ENCODE peak calls at places on chromosome 22, in seven cellular contexts. Y, V, E, R, Z, H and F are unnamed samples.

GRCh38 chr22:31350410-31350863 is 4.3 kb upstream of the PATZ1 start:
- DNase-seq in Y (no peak), V (no peak), E (peak; percentile 89), R (peak; percentile 47), Z (no peak), H (peak; percentile 90), F (no peak)

GRCh38 chr22:30277547-30278344 is 11.1 kb upstream of the OSM start:
- DNase-seq in Y (no peak), V (no peak), E (no peak), R (no peak), Z (no peak), H (no peak), F (no peak)

GRCh38 chr22:43007519-43008102 is 7.3 kb downstream of the PACSIN2 start:
- DNase-seq in Y (no peak), V (no peak), E (no peak), R (peak; percentile 88), Z (no peak), H (peak; percentile 65), F (no peak)

GRCh38 chr22:41541484-41541883 is 2.8 kb downstream of the POLR3H start:
- DNase-seq in Y (no peak), V (no peak), E (no peak), R (no peak), Z (no peak), H (no peak), F (no peak)

GRCh38 chr22:48721394-48721666 is 1106.3 kb downstream of the BRD1 start:
- DNase-seq in Y (no peak), V (no peak), E (no peak), R (no peak), Z (no peak), H (no peak), F (peak; percentile 60)

GRCh38 chr22:19494001-19494560 is 14.4 kb downstream of the CDC45 start:
- DNase-seq in Y (no peak), V (no peak), E (no peak), R (no peak), Z (no peak), H (no peak), F (no peak)

GRCh38 chr22:33883961-33884808 is 36.1 kb downstream of the LARGE1 start:
- DNase-seq in Y (no peak), V (no peak), E (no peak), R (no peak), Z (no peak), H (peak; percentile 15), F (no peak)

GRCh38 chr22:39808087-39808486 is 85.5 kb downstream of the ENTHD1 start:
- DNase-seq in Y (peak; percentile 31), V (no peak), E (peak; percentile 4), R (peak; percentile 22), Z (peak; percentile 73), H (peak; percentile 30), F (peak; percentile 20)

GRCh38 chr22:30883586-30884145 is 84.9 kb downstream of the MORC2 start:
- DNase-seq in Y (no peak), V (no peak), E (no peak), R (no peak), Z (no peak), H (no peak), F (no peak)

GRCh38 chr22:41998361-41999261 is at the start of gene WBP2NL:
- DNase-seq in Y (no peak), V (peak; percentile 58), E (peak; percentile 89), R (peak; percentile 66), Z (no peak), H (no peak), F (peak; percentile 80)

GRCh38 chr22:40009953-40010751 is 15.4 kb downstream of the FAM83F start:
- DNase-seq in Y (no peak), V (no peak), E (no peak), R (no peak), Z (no peak), H (no peak), F (no peak)

GRCh38 chr22:31625661-31626426 is 36.2 kb downstream of the PISD start:
- DNase-seq in Y (no peak), V (no peak), E (no peak), R (peak; percentile 71), Z (peak; percentile 84), H (no peak), F (no peak)

GRCh38 chr22:35838849-35839646 is 121.4 kb downstream of the APOL5 start:
- DNase-seq in Y (peak; percentile 24), V (no peak), E (no peak), R (no peak), Z (no peak), H (peak; percentile 45), F (no peak)

GRCh38 chr22:50315289-50316113 is 8.1 kb upstream of the PLXNB2 start:
- DNase-seq in Y (no peak), V (no peak), E (peak; percentile 17), R (no peak), Z (no peak), H (no peak), F (no peak)

GRCh38 chr22:50313021-50313420 is 5.6 kb upstream of the PLXNB2 start:
- DNase-seq in Y (no peak), V (no peak), E (no peak), R (no peak), Z (no peak), H (no peak), F (no peak)

GRCh38 chr22:50314081-50314454 is 6.6 kb upstream of the PLXNB2 start:
- DNase-seq in Y (no peak), V (no peak), E (peak; percentile 16), R (no peak), Z (no peak), H (no peak), F (no peak)

GRCh38 chr22:50313600-50313999 is 6.2 kb upstream of the PLXNB2 start:
- DNase-seq in Y (no peak), V (no peak), E (peak; percentile 30), R (no peak), Z (no peak), H (no peak), F (no peak)

DNA sequence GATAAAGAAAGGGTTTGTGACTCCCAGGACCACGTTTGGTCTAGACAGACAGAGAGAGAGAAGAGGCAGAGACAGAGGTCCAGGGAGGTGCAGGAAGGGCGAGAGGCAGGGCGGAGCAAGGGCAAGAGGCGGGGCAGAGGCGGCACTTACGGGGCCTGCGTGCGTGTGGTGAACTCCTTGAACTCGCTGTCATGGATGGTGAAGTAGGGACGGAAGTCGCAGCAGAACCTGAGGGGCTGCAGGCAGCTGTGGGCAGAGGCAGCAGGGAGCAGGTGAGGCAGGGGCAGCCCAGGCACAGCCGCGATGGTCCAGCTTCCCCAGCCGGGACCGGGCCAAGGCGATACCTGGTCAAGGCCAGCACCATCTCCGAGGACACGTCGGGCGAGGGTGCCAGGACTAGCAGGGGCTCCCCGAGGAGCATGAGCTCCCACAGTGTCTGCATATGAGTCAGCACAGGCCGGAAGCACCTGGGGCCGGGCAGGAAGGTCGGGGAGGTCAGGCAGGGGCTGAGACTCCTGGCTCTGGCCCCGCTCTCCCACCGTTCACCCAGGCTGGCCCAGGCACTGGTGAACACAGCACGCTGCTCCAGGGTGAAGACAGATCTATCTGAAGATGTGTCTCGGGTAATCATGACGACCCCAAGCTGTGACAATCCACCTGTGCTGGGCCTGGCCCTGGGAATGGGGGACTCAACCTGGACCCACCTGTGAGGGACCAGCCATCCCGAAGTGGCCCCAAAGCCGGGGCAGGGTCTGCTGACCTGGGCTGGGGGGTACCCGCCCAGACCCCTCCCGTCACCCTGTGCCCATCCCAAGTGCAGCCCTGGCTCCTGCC is 7.2 kb upstream of the PLXNB2 start:
- DNase-seq in Y (no peak), V (peak; percentile 84), E (peak; percentile 22), R (peak; percentile 61), Z (peak; percentile 59), H (no peak), F (no peak)
- TF ChIP-seq JUND in Y (no peak), V (peak; percentile 37), E (no peak), R (no peak), Z (no peak), H (no peak), F (no peak)

DNA sequence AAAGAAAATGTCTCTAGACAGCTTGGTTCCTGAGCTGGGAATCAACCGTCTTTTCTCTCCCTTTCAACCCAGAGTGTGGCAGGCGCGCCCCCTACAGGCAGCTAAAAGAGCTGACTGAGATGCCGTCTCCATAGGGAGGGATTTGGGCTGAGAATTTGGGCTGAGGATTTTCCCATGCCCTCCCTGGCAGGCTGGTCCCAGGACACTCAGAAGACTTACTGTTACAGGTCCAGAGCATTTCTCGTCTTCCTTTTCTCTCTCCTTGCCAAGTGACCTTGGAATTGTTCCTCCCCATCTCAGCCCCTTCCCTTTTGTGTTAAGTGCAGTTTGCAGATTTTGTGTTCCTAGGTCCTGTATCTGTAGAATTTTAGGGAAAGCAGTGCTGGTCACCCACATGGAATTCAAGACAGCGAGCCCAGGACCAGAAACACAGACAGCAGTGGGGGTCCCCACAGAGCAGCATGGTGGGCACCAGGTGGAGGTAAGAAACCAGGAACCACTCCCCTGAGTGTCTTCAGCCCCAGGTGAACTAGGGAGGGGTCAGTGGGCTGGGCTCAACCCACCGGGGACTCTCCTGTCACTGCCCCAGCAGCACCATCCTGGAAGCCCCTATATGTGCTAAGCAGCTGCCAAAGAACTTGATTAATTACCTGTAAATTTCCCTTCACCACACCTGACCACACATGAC is 9.9 kb upstream of the IGLL5 start:
- DNase-seq in Y (peak; percentile 54), V (no peak), E (peak; percentile 67), R (peak; percentile 99), Z (peak; percentile 89), H (peak; percentile 46), F (peak; percentile 69)
- TF ChIP-seq JUND in Y (no peak), V (no peak), E (no peak), R (no peak), Z (no peak), H (no peak), F (no peak)

GRCh38 chr22:46909237-46910030 is 147.0 kb downstream of the TBC1D22A start:
- DNase-seq in Y (no peak), V (no peak), E (no peak), R (no peak), Z (no peak), H (no peak), F (no peak)
- TF ChIP-seq JUND in Y (no peak), V (no peak), E (no peak), R (no peak), Z (no peak), H (no peak), F (no peak)

GRCh38 chr22:46444390-46444854 is 93.0 kb downstream of the CELSR1 start:
- DNase-seq in Y (no peak), V (no peak), E (no peak), R (no peak), Z (no peak), H (peak; percentile 65), F (peak; percentile 41)

GRCh38 chr22:46445771-46446485 is 91.5 kb downstream of the CELSR1 start:
- DNase-seq in Y (no peak), V (no peak), E (no peak), R (no peak), Z (no peak), H (no peak), F (no peak)

GRCh38 chr22:46446799-46447198 is 90.6 kb downstream of the CELSR1 start:
- DNase-seq in Y (no peak), V (no peak), E (no peak), R (no peak), Z (no peak), H (no peak), F (peak; percentile 30)

GRCh38 chr22:46442217-46442853 is 95.1 kb downstream of the CELSR1 start:
- DNase-seq in Y (no peak), V (no peak), E (no peak), R (no peak), Z (no peak), H (no peak), F (no peak)

DNA sequence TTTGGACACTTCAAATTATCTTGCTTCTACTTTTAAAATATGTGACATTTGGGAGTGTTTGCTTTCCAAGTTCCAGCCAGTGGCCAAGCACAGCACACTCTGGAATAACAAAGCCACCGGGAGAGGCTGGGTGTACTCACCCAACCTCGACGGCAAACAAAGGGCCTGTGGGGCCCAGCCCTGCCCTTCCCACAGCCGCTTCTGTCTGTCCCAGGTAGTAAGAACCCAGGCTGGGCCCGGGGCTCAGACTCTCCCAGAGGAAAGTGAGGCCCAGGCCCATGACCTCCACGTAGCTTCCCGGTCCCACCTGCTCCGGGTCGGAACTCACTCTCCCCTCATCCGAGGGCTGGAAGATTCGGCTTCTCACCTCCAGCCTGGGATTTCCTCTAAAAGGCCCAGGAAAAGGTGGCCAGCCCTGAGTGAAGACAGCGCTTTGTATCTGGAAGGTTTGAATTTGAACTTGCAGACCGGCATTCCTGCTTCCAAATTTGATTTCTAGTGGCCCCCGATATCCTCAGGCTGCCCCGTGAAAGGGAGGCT is 93.5 kb downstream of the CELSR1 start:
- DNase-seq in Y (no peak), V (no peak), E (no peak), R (no peak), Z (no peak), H (peak; percentile 21), F (no peak)
- TF ChIP-seq JUND in Y (no peak), V (no peak), E (no peak), R (no peak), Z (no peak), H (no peak), F (no peak)